ENCODE peak calls at places on chromosomes 16 and 17, in four cellular contexts. P is GM10248, H is left lobe of liver, G is islet precursor cell. E is an unnamed sample.

GRCh38 chr17:50507871-50508572 is at the start of gene MYCBPAP:
- DNase-seq in P (peak; percentile 87), H (peak; percentile 74), G (peak; percentile 88), E (peak; percentile 92)

GRCh38 chr17:9512323-9513168 is 63.1 kb downstream of the STX8 start:
- DNase-seq in P (no peak), H (no peak), G (peak; percentile 76), E (no peak)

GRCh38 chr17:49193513-49194296 is 16.7 kb downstream of the GNGT2 start:
- DNase-seq in P (peak; percentile 59), H (no peak), G (peak; percentile 86), E (peak; percentile 95)

GRCh38 chr17:50947844-50948514 is 81.8 kb upstream of the TOB1 start:
- DNase-seq in P (no peak), H (peak; percentile 90), G (peak; percentile 56), E (no peak)

GRCh38 chr17:15377608-15378007 is 36.2 kb upstream of the TEKT3 start:
- DNase-seq in P (no peak), H (no peak), G (peak; percentile 99), E (peak; percentile 84)

GRCh38 chr17:40499551-40500189 is 1.8 kb downstream of the TNS4 start:
- DNase-seq in P (no peak), H (peak; percentile 92), G (peak; percentile 95), E (peak; percentile 86)

GRCh38 chr16:29984137-29984763 is 10.6 kb downstream of the TAOK2 start:
- DNase-seq in P (no peak), H (no peak), G (no peak), E (no peak)

GRCh38 chr16:66190411-66190810 is 176.1 kb upstream of the CDH5 start:
- DNase-seq in P (no peak), H (no peak), G (no peak), E (no peak)

GRCh38 chr16:68197250-68197649 is 38.7 kb downstream of the ESRP2 start:
- DNase-seq in P (no peak), H (no peak), G (peak; percentile 57), E (peak; percentile 15)

GRCh38 chr17:15048381-15048780 is 216.7 kb downstream of the PMP22 start:
- DNase-seq in P (no peak), H (no peak), G (no peak), E (peak; percentile 12)

E was measured in left kidney.